ENCODE peak calls at places on chromosomes 5 and 9, in six cellular contexts. N is tibial artery, M is spleen, X is kidney, K is aorta, C is neural progenitor cell. W is an unnamed sample. For H3K36me3, the result is how much of the 10 kb centered on the place peaks cover.

GRCh38 chr5:127041571-127041970 is 11.2 kb upstream of the MARCHF3 start:
- DNase-seq in M (no peak), C (no peak), N (no peak), K (no peak), X (no peak), W (no peak)

GRCh38 chr5:96297290-96297689 is 135.8 kb downstream of the PCSK1 start:
- DNase-seq in C (no peak), N (no peak), K (no peak), X (no peak), M (no peak), W (no peak)

GRCh38 chr5:177514541-177514940 is 2.2 kb downstream of the DDX41 start:
- DNase-seq in K (no peak), N (no peak), C (no peak), M (no peak), X (no peak), W (no peak)

GRCh38 chr9:23254404-23255184 is 571.4 kb downstream of the ELAVL2 start:
- DNase-seq in N (no peak), X (no peak), K (no peak), C (peak), M (no peak), W (no peak)

GRCh38 chr5:156383510-156383909 is 56.5 kb downstream of the SGCD start:
- DNase-seq in K (no peak), X (no peak), N (no peak), M (no peak), C (no peak), W (no peak)

GRCh38 chr9:34454571-34455065 is 3.8 kb downstream of the FAM219A start:
- DNase-seq in C (no peak), X (no peak), K (no peak), N (no peak), M (no peak), W (peak)

GRCh38 chr9:6305954-6306563 is 22.1 kb upstream of the TPD52L3 start:
- DNase-seq in X (no peak), N (no peak), K (no peak), C (peak), M (no peak), W (no peak)

GRCh38 chr9:135906291-135907005 is 898 bp downstream of the CAMSAP1 start:
- DNase-seq in X (no peak), C (peak), K (no peak), N (no peak), M (peak), W (no peak)

GRCh38 chr9:26229324-26230054 is 551.2 kb upstream of the TUSC1 start:
- DNase-seq in M (no peak), N (no peak), K (no peak), C (no peak), X (no peak), W (no peak)

GRCh38 chr5:78586251-78586650 is 62.3 kb downstream of the LHFPL2 start:
- DNase-seq in N (no peak), K (no peak), X (no peak), M (no peak), C (no peak), W (peak)

GRCh38 chr5:73312146-73312871 is 136.3 kb downstream of the FOXD1 start:
- DNase-seq in K (no peak), C (peak), X (peak), N (no peak), M (no peak), W (no peak)

GRCh38 chr5:61933787-61934626 is 372.0 kb upstream of the KIF2A start:
- DNase-seq in N (no peak), M (no peak), X (no peak), C (peak), K (no peak), W (no peak)

GRCh38 chr5:8209500-8209899 is 340.6 kb downstream of the MTRR start:
- DNase-seq in X (no peak), N (no peak), C (no peak), K (no peak), M (no peak), W (no peak)

GRCh38 chr5:83285661-83286398 is 185.7 kb upstream of the VCAN start:
- DNase-seq in C (peak), X (no peak), K (no peak), M (no peak), N (no peak), W (no peak)

GRCh38 chr9:95494416-95495371 is 22.1 kb downstream of the PTCH1 start:
- DNase-seq in N (no peak), X (peak), C (peak), M (peak), K (no peak), W (no peak)

GRCh38 chr9:33442125-33442524 is 5.3 kb downstream of the AQP3 start:
- DNase-seq in X (no peak), C (no peak), N (no peak), M (no peak), K (no peak), W (no peak)

DNA sequence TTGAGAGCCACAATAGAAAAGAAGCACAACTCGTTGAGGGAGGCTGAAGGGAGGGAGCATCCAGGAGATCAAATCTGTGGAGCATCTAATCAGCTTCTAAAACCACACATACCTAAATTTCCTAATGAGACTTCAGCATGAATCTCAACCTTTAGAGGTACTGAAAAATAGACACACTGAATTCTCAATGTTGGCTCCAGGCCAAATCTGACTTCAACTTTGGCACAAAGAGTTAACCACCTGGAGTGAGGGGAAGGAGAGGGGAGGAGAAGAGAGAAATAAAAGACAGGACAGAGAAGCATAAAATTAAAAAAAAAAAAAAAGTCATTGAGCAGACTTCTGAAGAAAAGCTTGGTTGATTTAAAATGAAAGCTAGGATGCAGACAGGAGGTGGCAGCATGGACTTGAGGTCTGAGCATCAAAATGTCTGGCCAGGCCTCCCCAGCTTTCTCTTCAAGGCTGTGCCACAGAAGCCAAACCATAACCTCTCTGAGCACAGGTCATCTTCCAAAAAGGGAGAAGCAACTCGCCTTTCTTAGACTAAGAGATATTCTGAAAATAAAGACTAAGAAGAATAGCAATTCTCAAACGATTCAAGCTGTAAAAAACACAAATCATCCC is 205.6 kb downstream of the DENND1A start:
- DNase-seq in N (no peak), K (no peak), C (no peak), X (no peak), M (no peak), W (no peak)
- H3K36me3 ChIP-seq in N (under half), K (under half), C (under half), X (under half), M (under half), W (under half)

GRCh38 chr5:133079048-133079447 is 27.2 kb downstream of the HSPA4 start:
- DNase-seq in X (no peak), M (no peak), N (no peak), K (no peak), C (no peak), W (no peak)

GRCh38 chr5:133081036-133081435 is 29.2 kb downstream of the HSPA4 start:
- DNase-seq in K (no peak), X (no peak), N (no peak), M (no peak), C (no peak), W (no peak)

GRCh38 chr5:133081716-133082115 is 29.9 kb downstream of the HSPA4 start:
- DNase-seq in N (no peak), X (no peak), C (no peak), K (no peak), M (no peak), W (no peak)

GRCh38 chr5:133071983-133072531 is 20.2 kb downstream of the HSPA4 start:
- DNase-seq in N (no peak), K (no peak), C (no peak), X (no peak), M (no peak), W (no peak)

GRCh38 chr5:133075572-133076536 is 24.0 kb downstream of the HSPA4 start:
- DNase-seq in K (no peak), N (no peak), X (no peak), C (no peak), M (no peak), W (no peak)
- H3K36me3 ChIP-seq in K (under half), N (half or more), X (under half), C (under half), M (under half), W (under half)

GRCh38 chr9:104819033-104819432 is 55.1 kb downstream of the NIPSNAP3B start:
- DNase-seq in N (no peak), C (no peak), K (no peak), M (no peak), X (no peak), W (no peak)
- H3K36me3 ChIP-seq in N (half or more), C (under half), K (under half), M (under half), X (under half), W (under half)

GRCh38 chr9:100346836-100347235 is 5.9 kb downstream of the TEX10 start:
- DNase-seq in C (no peak), K (no peak), X (no peak), N (no peak), M (no peak), W (no peak)
- H3K36me3 ChIP-seq in C (under half), K (under half), X (under half), N (under half), M (under half), W (under half)

W was measured in keratinocyte.